ENCODE peak calls at places on chromosomes 16 and 17, in six cellular contexts. One of them, this sample, is unnamed.

GRCh38 chr16:85902366-85903155 is 3.6 kb downstream of the IRF8 start:
- ATAC-seq in A549: no peak
- ATAC-seq in GM12878: peak; percentile 72
- ATAC-seq in upper lobe of left lung: no peak
- ATAC-seq in K562: no peak
- ATAC-seq in HepG2: no peak
- ATAC-seq in this sample: no peak

GRCh38 chr17:42537156-42537805 is 1.2 kb downstream of the NAGLU start:
- ATAC-seq in A549: peak; percentile 1
- ATAC-seq in GM12878: peak; percentile 13
- ATAC-seq in upper lobe of left lung: no peak
- ATAC-seq in K562: no peak
- ATAC-seq in HepG2: peak; percentile 1
- ATAC-seq in this sample: no peak

GRCh38 chr17:57633236-57633635 is 111.9 kb downstream of the CCDC182 start:
- ATAC-seq in A549: no peak
- ATAC-seq in GM12878: no peak
- ATAC-seq in upper lobe of left lung: no peak
- ATAC-seq in K562: no peak
- ATAC-seq in HepG2: no peak
- ATAC-seq in this sample: no peak

GRCh38 chr16:75354170-75354569 is 79.1 kb downstream of the CFDP1 start:
- ATAC-seq in A549: no peak
- ATAC-seq in GM12878: no peak
- ATAC-seq in upper lobe of left lung: no peak
- ATAC-seq in K562: no peak
- ATAC-seq in HepG2: no peak
- ATAC-seq in this sample: no peak

GRCh38 chr17:40664582-40665333 is at the start of gene KRT222:
- ATAC-seq in A549: peak; percentile 61
- ATAC-seq in GM12878: peak; percentile 62
- ATAC-seq in upper lobe of left lung: no peak
- ATAC-seq in K562: peak; percentile 48
- ATAC-seq in HepG2: no peak
- ATAC-seq in this sample: no peak

GRCh38 chr16:48491517-48491916 is 106.3 kb upstream of the SIAH1 start:
- ATAC-seq in A549: no peak
- ATAC-seq in GM12878: no peak
- ATAC-seq in upper lobe of left lung: no peak
- ATAC-seq in K562: no peak
- ATAC-seq in HepG2: no peak
- ATAC-seq in this sample: peak; percentile 42

GRCh38 chr16:2963611-2964415 is at the start of gene KREMEN2:
- ATAC-seq in A549: peak; percentile 52
- ATAC-seq in GM12878: peak; percentile 44
- ATAC-seq in upper lobe of left lung: no peak
- ATAC-seq in K562: peak; percentile 64
- ATAC-seq in HepG2: peak; percentile 29
- ATAC-seq in this sample: no peak

GRCh38 chr17:72984145-72984924 is 108.2 kb downstream of the SLC39A11 start:
- ATAC-seq in A549: no peak
- ATAC-seq in GM12878: no peak
- ATAC-seq in upper lobe of left lung: no peak
- ATAC-seq in K562: no peak
- ATAC-seq in HepG2: no peak
- ATAC-seq in this sample: no peak

GRCh38 chr17:42526031-42526444 is 10.0 kb upstream of the NAGLU start:
- ATAC-seq in A549: no peak
- ATAC-seq in GM12878: no peak
- ATAC-seq in upper lobe of left lung: peak; percentile 67
- ATAC-seq in K562: no peak
- ATAC-seq in HepG2: no peak
- ATAC-seq in this sample: no peak

GRCh38 chr16:52633230-52633629 is 86.3 kb upstream of the TOX3 start:
- ATAC-seq in A549: no peak
- ATAC-seq in GM12878: no peak
- ATAC-seq in upper lobe of left lung: no peak
- ATAC-seq in K562: no peak
- ATAC-seq in HepG2: no peak
- ATAC-seq in this sample: no peak

GRCh38 chr16:17434006-17434405 is 36.8 kb downstream of the XYLT1 start:
- ATAC-seq in A549: no peak
- ATAC-seq in GM12878: no peak
- ATAC-seq in upper lobe of left lung: no peak
- ATAC-seq in K562: no peak
- ATAC-seq in HepG2: no peak
- ATAC-seq in this sample: peak; percentile 76

GRCh38 chr16:74261068-74261467 is 35.5 kb upstream of the PSMD7 start:
- ATAC-seq in A549: no peak
- ATAC-seq in GM12878: no peak
- ATAC-seq in upper lobe of left lung: no peak
- ATAC-seq in K562: no peak
- ATAC-seq in HepG2: no peak
- ATAC-seq in this sample: peak; percentile 81

GRCh38 chr17:51563961-51564360 is 303.6 kb downstream of the UTP18 start:
- ATAC-seq in A549: no peak
- ATAC-seq in GM12878: no peak
- ATAC-seq in upper lobe of left lung: no peak
- ATAC-seq in K562: no peak
- ATAC-seq in HepG2: no peak
- ATAC-seq in this sample: no peak

GRCh38 chr16:53848950-53849349 is 145.0 kb downstream of the FTO start:
- ATAC-seq in A549: no peak
- ATAC-seq in GM12878: no peak
- ATAC-seq in upper lobe of left lung: no peak
- ATAC-seq in K562: no peak
- ATAC-seq in HepG2: peak; percentile 79
- ATAC-seq in this sample: no peak

GRCh38 chr17:72613411-72614292 is 478.8 kb downstream of the SLC39A11 start:
- ATAC-seq in A549: peak; percentile 69
- ATAC-seq in GM12878: peak; percentile 35
- ATAC-seq in upper lobe of left lung: no peak
- ATAC-seq in K562: no peak
- ATAC-seq in HepG2: no peak
- ATAC-seq in this sample: no peak

GRCh38 chr17:71869293-71869692 is 251.5 kb upstream of the SOX9 start:
- ATAC-seq in A549: no peak
- ATAC-seq in GM12878: no peak
- ATAC-seq in upper lobe of left lung: no peak
- ATAC-seq in K562: no peak
- ATAC-seq in HepG2: no peak
- ATAC-seq in this sample: no peak

GRCh38 chr17:42484304-42484703 is 25.6 kb downstream of the ATP6V0A1 start:
- ATAC-seq in A549: no peak
- ATAC-seq in GM12878: peak; percentile 92
- ATAC-seq in upper lobe of left lung: no peak
- ATAC-seq in K562: no peak
- ATAC-seq in HepG2: peak; percentile 96
- ATAC-seq in this sample: peak; percentile 31

GRCh38 chr17:62818491-62818890 is 10.4 kb upstream of the MARCHF10 start:
- ATAC-seq in A549: no peak
- ATAC-seq in GM12878: no peak
- ATAC-seq in upper lobe of left lung: no peak
- ATAC-seq in K562: no peak
- ATAC-seq in HepG2: no peak
- ATAC-seq in this sample: no peak

GRCh38 chr17:13420294-13421277 is 181.1 kb downstream of the HS3ST3A1 start:
- ATAC-seq in A549: peak; percentile 74
- ATAC-seq in GM12878: no peak
- ATAC-seq in upper lobe of left lung: peak; percentile 79
- ATAC-seq in K562: no peak
- ATAC-seq in HepG2: peak; percentile 87
- ATAC-seq in this sample: no peak

GRCh38 chr17:14080847-14081251 is 11.5 kb downstream of the COX10 start:
- ATAC-seq in A549: no peak
- ATAC-seq in GM12878: no peak
- ATAC-seq in upper lobe of left lung: no peak
- ATAC-seq in K562: no peak
- ATAC-seq in HepG2: no peak
- ATAC-seq in this sample: no peak

GRCh38 chr16:24093049-24093448 is 163.1 kb upstream of the CACNG3 start:
- ATAC-seq in A549: no peak
- ATAC-seq in GM12878: no peak
- ATAC-seq in upper lobe of left lung: no peak
- ATAC-seq in K562: no peak
- ATAC-seq in HepG2: no peak
- ATAC-seq in this sample: no peak

GRCh38 chr16:12522334-12522733 is 281.4 kb downstream of the CPPED1 start:
- ATAC-seq in A549: no peak
- ATAC-seq in GM12878: no peak
- ATAC-seq in upper lobe of left lung: no peak
- ATAC-seq in K562: no peak
- ATAC-seq in HepG2: no peak
- ATAC-seq in this sample: no peak

GRCh38 chr16:83912152-83912948 is 13.4 kb downstream of the MLYCD start:
- ATAC-seq in A549: peak; percentile 40
- ATAC-seq in GM12878: no peak
- ATAC-seq in upper lobe of left lung: no peak
- ATAC-seq in K562: no peak
- ATAC-seq in HepG2: no peak
- ATAC-seq in this sample: no peak

GRCh38 chr17:48416971-48417370 is 13.0 kb downstream of the SKAP1 start:
- ATAC-seq in A549: no peak
- ATAC-seq in GM12878: peak; percentile 50
- ATAC-seq in upper lobe of left lung: no peak
- ATAC-seq in K562: no peak
- ATAC-seq in HepG2: no peak
- ATAC-seq in this sample: no peak

GRCh38 chr17:34797724-34798123 is 163.5 kb downstream of the CCT6B start:
- ATAC-seq in A549: peak; percentile 75
- ATAC-seq in GM12878: peak; percentile 55
- ATAC-seq in upper lobe of left lung: no peak
- ATAC-seq in K562: peak; percentile 74
- ATAC-seq in HepG2: peak; percentile 67
- ATAC-seq in this sample: no peak

GRCh38 chr17:64384253-64385186 is 6.1 kb downstream of the PECAM1 start:
- ATAC-seq in A549: peak; percentile 26
- ATAC-seq in GM12878: peak; percentile 58
- ATAC-seq in upper lobe of left lung: no peak
- ATAC-seq in K562: no peak
- ATAC-seq in HepG2: peak; percentile 47
- ATAC-seq in this sample: no peak

GRCh38 chr16:88645455-88645854 is 5.4 kb downstream of the CYBA start:
- ATAC-seq in A549: no peak
- ATAC-seq in GM12878: no peak
- ATAC-seq in upper lobe of left lung: no peak
- ATAC-seq in K562: no peak
- ATAC-seq in HepG2: no peak
- ATAC-seq in this sample: no peak

DNA sequence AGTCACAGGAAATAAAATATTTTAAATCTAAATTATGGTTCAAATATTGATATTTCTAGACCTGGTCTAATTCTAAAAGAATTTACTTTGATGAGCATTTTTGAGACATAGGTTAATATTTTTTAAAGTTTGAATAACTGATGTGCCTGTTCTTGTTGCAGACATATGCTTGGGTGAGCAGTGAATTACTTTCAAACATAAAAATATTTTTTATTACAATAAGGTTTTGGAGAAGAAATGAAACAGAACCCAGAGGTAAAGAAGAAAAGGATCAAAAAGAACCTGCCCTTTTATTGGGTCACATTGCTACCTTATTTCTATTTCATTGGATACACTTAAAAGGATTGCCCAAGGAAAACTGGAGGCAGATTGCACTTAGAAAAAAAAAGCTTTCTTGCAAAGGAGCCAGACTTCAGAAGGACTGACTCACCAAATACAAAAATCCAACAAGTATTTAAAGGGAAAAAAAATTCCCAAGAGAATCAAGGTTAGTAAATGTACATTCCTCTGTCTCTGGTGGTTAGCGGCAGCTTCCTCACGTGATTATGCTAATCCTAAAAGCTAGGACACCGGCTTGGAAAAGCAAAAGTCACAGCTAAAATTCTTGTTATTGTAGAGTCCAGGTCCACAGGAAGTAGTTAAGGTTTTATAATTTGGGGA is 18.5 kb downstream of the ENPP7 start:
- ATAC-seq in A549: no peak
- ATAC-seq in GM12878: no peak
- ATAC-seq in upper lobe of left lung: no peak
- ATAC-seq in K562: no peak
- ATAC-seq in HepG2: no peak
- ATAC-seq in this sample: no peak
- H3K27ac ChIP-seq in A549: peak overlapping the region; percentile 4
- H3K27ac ChIP-seq in GM12878: no peak overlapping the region
- H3K27ac ChIP-seq in upper lobe of left lung: no peak overlapping the region
- H3K27ac ChIP-seq in K562: peak overlapping the region; percentile 26
- H3K27ac ChIP-seq in HepG2: no peak overlapping the region
- H3K27ac ChIP-seq in this sample: no peak overlapping the region

DNA sequence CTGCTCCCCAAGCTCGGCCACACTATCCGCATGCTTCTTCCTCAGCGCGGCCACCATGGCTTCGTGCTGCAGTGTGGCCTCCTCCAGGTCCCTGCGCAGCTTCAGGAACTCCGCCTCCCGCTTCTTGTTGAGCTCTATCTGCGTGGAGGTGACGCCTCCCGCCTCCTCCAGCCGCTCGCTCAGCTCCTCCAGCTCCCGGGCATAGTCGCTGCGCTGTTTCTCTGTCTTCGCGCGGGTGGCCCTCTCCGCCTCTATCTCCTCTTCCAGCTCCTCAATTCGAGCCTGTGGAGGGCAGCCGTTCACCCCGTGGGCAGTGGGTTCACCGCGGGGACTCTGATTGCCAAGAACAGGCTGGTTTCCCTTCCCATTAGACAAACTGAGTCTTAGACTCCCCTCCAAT is 19.0 kb downstream of the MYH3 start:
- ATAC-seq in A549: no peak
- ATAC-seq in GM12878: no peak
- ATAC-seq in upper lobe of left lung: no peak
- ATAC-seq in K562: no peak
- ATAC-seq in HepG2: no peak
- ATAC-seq in this sample: no peak
- TF ChIP-seq EP300 in A549: no peak
- TF ChIP-seq EP300 in GM12878: no peak
- TF ChIP-seq EP300 in upper lobe of left lung: no peak
- TF ChIP-seq EP300 in K562: no peak
- TF ChIP-seq EP300 in HepG2: no peak
- TF ChIP-seq EP300 in this sample: no peak

GRCh38 chr17:15261818-15262290 is 3.3 kb downstream of the PMP22 start:
- ATAC-seq in A549: peak; percentile 31
- ATAC-seq in GM12878: no peak
- ATAC-seq in upper lobe of left lung: no peak
- ATAC-seq in K562: no peak
- ATAC-seq in HepG2: no peak
- ATAC-seq in this sample: no peak
- H3K27ac ChIP-seq in A549: peak overlapping the region; percentile 87
- H3K27ac ChIP-seq in GM12878: no peak overlapping the region
- H3K27ac ChIP-seq in upper lobe of left lung: peak overlapping the region; percentile 93
- H3K27ac ChIP-seq in K562: no peak overlapping the region
- H3K27ac ChIP-seq in HepG2: no peak overlapping the region
- H3K27ac ChIP-seq in this sample: peak overlapping the region; percentile 92

DNA sequence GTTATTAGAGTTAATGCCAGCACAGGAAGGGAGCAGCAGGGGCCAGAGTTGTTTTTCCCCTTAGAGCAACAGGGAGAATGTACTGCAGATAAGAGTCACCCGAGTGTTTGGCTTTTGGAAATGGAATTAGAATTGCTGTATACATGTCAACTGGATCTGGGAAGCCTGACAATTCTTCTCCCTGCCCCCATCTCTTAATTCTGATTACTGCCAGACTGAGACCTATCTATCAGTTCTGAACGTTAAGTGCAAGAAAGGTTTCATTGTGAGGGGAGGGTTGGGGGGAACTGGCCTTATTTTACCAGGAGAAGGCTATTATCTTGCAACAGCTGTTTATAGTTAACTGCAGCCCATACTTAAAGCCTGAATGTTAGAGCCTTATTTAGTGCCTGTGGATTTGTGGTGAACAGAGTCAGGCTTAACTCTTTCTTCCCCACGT is 424.5 kb upstream of the CDH11 start:
- ATAC-seq in A549: no peak
- ATAC-seq in GM12878: no peak
- ATAC-seq in upper lobe of left lung: no peak
- ATAC-seq in K562: no peak
- ATAC-seq in HepG2: no peak
- ATAC-seq in this sample: no peak
- TF ChIP-seq EP300 in A549: no peak
- TF ChIP-seq EP300 in GM12878: no peak
- TF ChIP-seq EP300 in upper lobe of left lung: no peak
- TF ChIP-seq EP300 in K562: no peak
- TF ChIP-seq EP300 in HepG2: no peak
- TF ChIP-seq EP300 in this sample: no peak